ENCODE peak calls at places on chromosomes 2 and 18, in nine cellular contexts. U, P, K, Y, X, D, F, H and C are unnamed samples.

GRCh38 chr2:106575955-106576354 is 88.8 kb downstream of the CD8B2 start:
- DNase-seq in U (peak; percentile 64), P (no peak), K (no peak), Y (no peak), X (no peak), D (peak; percentile 91), F (no peak), H (no peak), C (no peak)

GRCh38 chr2:43170733-43171101 is 55.7 kb downstream of the ZFP36L2 start:
- DNase-seq in U (no peak), P (no peak), K (no peak), Y (no peak), X (no peak), D (no peak), F (no peak), H (no peak), C (no peak)

GRCh38 chr2:222806606-222807036 is 54.2 kb upstream of the ACSL3 start:
- DNase-seq in U (no peak), P (no peak), K (no peak), Y (no peak), X (no peak), D (no peak), F (no peak), H (no peak), C (no peak)

GRCh38 chr2:138504546-138505239 is 3.1 kb downstream of the SPOPL start:
- DNase-seq in U (no peak), P (no peak), K (no peak), Y (no peak), X (no peak), D (no peak), F (no peak), H (no peak), C (no peak)

GRCh38 chr2:83971547-83971946 is 487.5 kb downstream of the SUCLG1 start:
- DNase-seq in U (no peak), P (no peak), K (no peak), Y (no peak), X (no peak), D (peak; percentile 11), F (no peak), H (no peak), C (no peak)

GRCh38 chr18:27500531-27500930 is 315.4 kb upstream of the CHST9 start:
- DNase-seq in U (no peak), P (no peak), K (no peak), Y (no peak), X (no peak), D (no peak), F (no peak), H (no peak), C (no peak)

GRCh38 chr2:65901809-65902208 is 469.4 kb upstream of the SPRED2 start:
- DNase-seq in U (no peak), P (no peak), K (no peak), Y (no peak), X (no peak), D (no peak), F (no peak), H (no peak), C (no peak)

GRCh38 chr2:238238766-238239551 is 879 bp downstream of the HES6 start:
- DNase-seq in U (peak; percentile 72), P (no peak), K (no peak), Y (no peak), X (no peak), D (no peak), F (no peak), H (no peak), C (no peak)

GRCh38 chr2:240584486-240585031 is 2.0 kb upstream of the CAPN10 start:
- DNase-seq in U (no peak), P (no peak), K (no peak), Y (no peak), X (no peak), D (peak; percentile 79), F (no peak), H (no peak), C (no peak)

GRCh38 chr18:8208716-8209115 is 400.5 kb upstream of the RAB12 start:
- DNase-seq in U (no peak), P (no peak), K (no peak), Y (no peak), X (no peak), D (no peak), F (no peak), H (no peak), C (no peak)

GRCh38 chr2:5758346-5758745 is 66.2 kb downstream of the SOX11 start:
- DNase-seq in U (no peak), P (no peak), K (no peak), Y (no peak), X (no peak), D (no peak), F (no peak), H (no peak), C (no peak)

GRCh38 chr2:71668326-71669057 is 215.1 kb downstream of the DYSF start:
- DNase-seq in U (peak; percentile 12), P (no peak), K (no peak), Y (no peak), X (no peak), D (no peak), F (no peak), H (no peak), C (no peak)

GRCh38 chr2:172438064-172438421 is 10.7 kb downstream of the ITGA6 start:
- DNase-seq in U (no peak), P (no peak), K (no peak), Y (no peak), X (peak; percentile 60), D (no peak), F (no peak), H (peak; percentile 18), C (no peak)

GRCh38 chr2:234550056-234550455 is 53.2 kb upstream of the ARL4C start:
- DNase-seq in U (no peak), P (no peak), K (no peak), Y (no peak), X (no peak), D (no peak), F (no peak), H (no peak), C (no peak)

GRCh38 chr2:233386382-233387041 is 32.2 kb downstream of the DGKD start:
- DNase-seq in U (no peak), P (no peak), K (no peak), Y (no peak), X (no peak), D (peak; percentile 61), F (no peak), H (peak; percentile 79), C (no peak)

GRCh38 chr2:176534798-176535479 is 265.7 kb downstream of the MTX2 start:
- DNase-seq in U (no peak), P (no peak), K (no peak), Y (no peak), X (no peak), D (peak; percentile 33), F (peak; percentile 87), H (no peak), C (no peak)

GRCh38 chr2:211447545-211447944 is 891.1 kb downstream of the CPS1 start:
- DNase-seq in U (no peak), P (no peak), K (no peak), Y (no peak), X (no peak), D (no peak), F (no peak), H (no peak), C (no peak)

GRCh38 chr2:156339110-156339847 is 6.8 kb upstream of the NR4A2 start:
- DNase-seq in U (no peak), P (no peak), K (no peak), Y (no peak), X (no peak), D (no peak), F (peak; percentile 60), H (peak; percentile 29), C (no peak)